ENCODE peak calls at places on chromosome 5, in seven cellular contexts. P is IMR-90, K is mesenchymal stem cell, U is mesendoderm, X is neuronal stem cell, H is H1, A is trophoblast cell. Y is an unnamed sample.
A peak's percentile ranks its signal among the peaks of the same experiment; 100 is the strongest.

GRCh38 chr5:113546711-113547159 is 33.2 kb downstream of the YTHDC2 start:
- DNase-seq in U (no peak), P (peak; percentile 79), K (peak; percentile 79), A (no peak), X (no peak), H (no peak), Y (no peak)

GRCh38 chr5:158739941-158740340 is 359.8 kb downstream of the EBF1 start:
- DNase-seq in A (no peak), U (peak; percentile 22), X (no peak), H (no peak), K (no peak), P (no peak), Y (no peak)

GRCh38 chr5:93305984-93306383 is 275.0 kb downstream of the NR2F1-AS1 start:
- DNase-seq in A (no peak), P (no peak), U (peak; percentile 30), H (peak; percentile 47), K (no peak), X (no peak), Y (peak; percentile 55)

GRCh38 chr5:15752886-15753285 is 252.9 kb downstream of the FBXL7 start:
- DNase-seq in U (no peak), K (peak; percentile 51), X (no peak), H (no peak), P (peak; percentile 51), A (no peak), Y (no peak)

GRCh38 chr5:21791304-21791703 is 1061.8 kb downstream of the CDH12 start:
- DNase-seq in X (no peak), U (no peak), A (no peak), P (peak; percentile 75), K (no peak), H (no peak), Y (no peak)

GRCh38 chr5:125668904-125669303 is 754.3 kb upstream of the GRAMD2B start:
- DNase-seq in K (no peak), H (no peak), P (no peak), A (no peak), X (no peak), U (peak; percentile 99), Y (peak; percentile 32)

GRCh38 chr5:124742983-124743533 is 3.4 kb downstream of the ZNF608 start:
- DNase-seq in H (peak; percentile 38), K (peak; percentile 86), X (no peak), A (no peak), U (peak; percentile 37), P (peak; percentile 88), Y (no peak)

GRCh38 chr5:169164481-169164925 is 136.4 kb downstream of the SLIT3 start:
- DNase-seq in K (peak; percentile 14), A (no peak), U (peak; percentile 95), X (peak; percentile 80), H (no peak), P (no peak), Y (peak; percentile 48)

GRCh38 chr5:172479784-172480115 is 25.4 kb upstream of the SH3PXD2B start:
- DNase-seq in A (no peak), K (no peak), H (no peak), P (no peak), U (no peak), X (no peak), Y (no peak)

GRCh38 chr5:84301535-84301934 is 83.1 kb downstream of the EDIL3 start:
- DNase-seq in P (peak; percentile 56), K (no peak), X (no peak), A (no peak), H (no peak), U (no peak), Y (no peak)

GRCh38 chr5:1525624-1525985 is 1.8 kb upstream of the LPCAT1 start:
- DNase-seq in A (no peak), K (no peak), X (no peak), U (no peak), P (no peak), H (no peak), Y (peak; percentile 20)

GRCh38 chr5:1526681-1527131 is 2.9 kb upstream of the LPCAT1 start:
- DNase-seq in A (no peak), U (no peak), K (no peak), X (no peak), P (no peak), H (no peak), Y (no peak)

GRCh38 chr5:1527533-1528205 is 3.9 kb upstream of the LPCAT1 start:
- DNase-seq in U (peak; percentile 49), H (peak; percentile 35), P (no peak), X (no peak), A (no peak), K (no peak), Y (peak; percentile 24)

GRCh38 chr5:1524799-1525623 is 1.3 kb upstream of the LPCAT1 start:
- DNase-seq in U (no peak), K (no peak), A (no peak), X (no peak), P (no peak), H (peak; percentile 35), Y (no peak)

DNA sequence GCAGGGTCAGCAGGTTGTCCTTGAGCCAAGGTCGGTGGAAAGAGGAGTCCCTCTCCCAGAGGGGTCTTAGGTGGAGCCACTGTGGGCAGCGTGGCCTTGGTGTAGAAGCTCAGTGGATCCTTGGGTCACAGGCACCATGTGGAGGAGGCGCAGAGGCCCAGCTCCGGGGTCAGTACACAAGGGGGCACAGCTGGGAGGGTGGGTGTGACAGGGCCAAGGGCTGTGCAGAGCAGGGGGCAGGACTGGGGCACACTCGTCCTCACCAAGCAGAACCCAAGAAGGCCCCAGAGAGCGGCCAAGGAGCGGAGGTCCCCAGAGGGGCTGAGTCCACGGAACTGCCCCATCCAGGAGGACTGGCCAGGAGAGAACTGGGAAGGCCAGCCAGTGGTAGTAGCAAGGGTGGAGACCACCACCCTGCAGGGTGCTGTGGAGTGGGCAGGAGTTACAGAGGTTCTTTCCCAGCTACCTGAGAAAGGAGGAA is 2.4 kb upstream of the LPCAT1 start:
- DNase-seq in U (no peak), H (peak; percentile 38), K (no peak), A (no peak), X (no peak), P (no peak), Y (no peak)
- H2BK120ac ChIP-seq in U (no peak overlapping the region), H (no peak overlapping the region), K (no peak overlapping the region), A (no peak overlapping the region), X (no peak overlapping the region), P (no peak overlapping the region), Y (no peak overlapping the region)

DNA sequence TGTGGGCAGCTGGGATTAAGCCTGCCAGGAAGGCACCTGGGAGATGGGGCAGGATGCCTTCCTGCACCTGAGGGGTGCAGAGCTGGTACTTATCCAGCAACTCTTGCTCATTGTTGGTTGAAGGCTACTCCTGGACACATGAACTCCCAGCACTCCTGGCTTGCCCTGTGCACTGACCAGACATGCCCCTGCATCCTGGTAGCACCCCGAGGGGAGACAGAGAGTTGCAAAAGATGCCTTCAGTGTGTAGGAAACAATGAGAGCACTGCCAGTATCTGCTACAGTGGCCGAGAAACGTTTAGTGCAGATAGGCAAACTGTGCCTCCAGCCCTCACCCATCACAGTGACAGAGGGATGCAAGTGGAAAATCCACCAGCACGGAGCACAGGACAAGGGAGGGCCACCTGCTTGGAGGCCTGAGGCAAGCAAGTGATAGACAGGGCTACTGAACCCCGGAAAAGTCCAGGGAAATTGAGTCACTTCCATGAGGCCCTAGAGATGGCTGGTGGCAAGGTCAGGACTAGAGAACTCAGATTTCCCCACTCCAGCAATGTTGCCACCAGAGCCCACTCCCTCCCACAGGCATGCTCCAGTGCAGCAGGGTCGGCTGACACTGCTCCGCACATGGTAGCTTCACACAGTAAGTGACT is 171.1 kb downstream of the FSTL4 start:
- DNase-seq in A (no peak), K (no peak), H (no peak), U (no peak), X (no peak), P (no peak), Y (no peak)
- H2AK5ac ChIP-seq in A (no peak overlapping the region), K (no peak overlapping the region), H (no peak overlapping the region), U (no peak overlapping the region), X (peak overlapping the region; percentile 36), P (no peak overlapping the region), Y (no peak overlapping the region)

DNA sequence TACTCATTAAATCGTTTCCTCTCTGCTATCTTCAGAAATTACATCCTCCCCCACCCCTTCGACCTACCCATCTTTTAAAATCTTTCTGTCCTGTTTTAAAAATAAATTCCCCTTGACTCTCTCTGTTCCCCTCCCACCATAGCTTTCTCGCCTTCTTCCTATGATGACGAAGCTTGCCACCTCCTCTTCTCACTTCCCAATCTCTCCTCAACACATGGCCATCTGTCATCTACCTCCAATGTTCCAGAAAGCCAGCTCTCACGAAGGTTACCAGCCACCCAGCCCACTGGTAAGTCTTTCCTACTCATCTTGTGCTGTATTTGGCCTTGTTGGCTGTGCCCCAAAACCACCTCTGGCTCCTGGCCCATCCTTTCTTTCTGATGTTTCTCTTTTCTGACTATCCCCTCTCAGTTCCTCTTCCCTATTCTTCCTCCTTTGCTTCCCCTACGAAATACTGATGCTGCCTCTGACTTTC is 346.3 kb downstream of the ENC1 start:
- DNase-seq in A (no peak), P (no peak), X (no peak), U (no peak), H (no peak), K (no peak), Y (no peak)
- H2BK120ac ChIP-seq in A (no peak overlapping the region), P (no peak overlapping the region), X (no peak overlapping the region), U (no peak overlapping the region), H (no peak overlapping the region), K (no peak overlapping the region), Y (no peak overlapping the region)

GRCh38 chr5:78283802-78284201 is 10.7 kb downstream of the AP3B1 start:
- DNase-seq in P (no peak), H (no peak), X (no peak), K (no peak), A (no peak), U (no peak), Y (no peak)
- H2AK5ac ChIP-seq in P (no peak overlapping the region), H (no peak overlapping the region), X (no peak overlapping the region), K (no peak overlapping the region), A (no peak overlapping the region), U (no peak overlapping the region), Y (no peak overlapping the region)

GRCh38 chr5:127066721-127067120 is 6.6 kb downstream of the C5orf63 start:
- DNase-seq in P (no peak), X (no peak), H (no peak), K (no peak), A (peak; percentile 64), U (no peak), Y (no peak)
- H2BK120ac ChIP-seq in P (no peak overlapping the region), X (no peak overlapping the region), H (no peak overlapping the region), K (no peak overlapping the region), A (no peak overlapping the region), U (no peak overlapping the region), Y (no peak overlapping the region)

GRCh38 chr5:153498516-153498915 is 8.0 kb downstream of the GRIA1 start:
- DNase-seq in X (no peak), P (no peak), H (no peak), A (no peak), U (no peak), K (no peak), Y (no peak)
- H2AK5ac ChIP-seq in X (no peak overlapping the region), P (no peak overlapping the region), H (no peak overlapping the region), A (no peak overlapping the region), U (no peak overlapping the region), K (no peak overlapping the region), Y (no peak overlapping the region)

GRCh38 chr5:179302499-179303185 is 42.6 kb downstream of the ADAMTS2 start:
- DNase-seq in K (no peak), A (no peak), H (no peak), U (no peak), X (no peak), P (no peak), Y (no peak)
- H2BK120ac ChIP-seq in K (no peak overlapping the region), A (no peak overlapping the region), H (no peak overlapping the region), U (no peak overlapping the region), X (no peak overlapping the region), P (peak overlapping the region; percentile 83), Y (no peak overlapping the region)

DNA sequence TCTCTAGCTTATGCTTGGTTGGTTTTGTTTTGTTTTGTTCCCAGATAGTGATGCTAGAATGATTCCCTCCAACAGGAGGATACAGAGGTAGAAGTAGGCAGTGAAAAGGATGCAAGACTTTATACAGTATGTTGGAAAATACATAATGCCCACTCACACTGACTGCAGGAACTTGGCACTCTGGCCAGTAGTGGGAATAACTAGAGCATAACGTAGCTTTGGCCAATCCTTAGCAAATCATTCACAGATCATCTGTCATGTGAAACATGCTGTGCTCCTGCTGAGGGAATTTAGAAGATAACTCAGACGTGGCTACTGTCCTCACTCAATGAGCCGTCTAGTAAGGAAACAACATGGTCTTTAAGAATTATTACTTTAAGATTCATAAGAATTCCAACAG is 13.5 kb downstream of the CFAP90 start:
- DNase-seq in P (no peak), X (no peak), U (no peak), H (no peak), K (no peak), A (no peak), Y (no peak)
- H2AK5ac ChIP-seq in P (no peak overlapping the region), X (no peak overlapping the region), U (no peak overlapping the region), H (no peak overlapping the region), K (no peak overlapping the region), A (no peak overlapping the region), Y (no peak overlapping the region)

Y was measured in H9.